ENCODE peak calls at places on chromosome 13, in seven cellular contexts. N is Peyer's patch, R is A549, J is right lobe of liver, M is IMR-90, Y is vagina, V is tibial nerve. X is an unnamed sample.

GRCh38 chr13:94389544-94390351 is 89.7 kb downstream of the DCT start:
- DNase-seq in N (no peak), R (no peak), J (no peak), M (no peak), Y (no peak), V (no peak), X (no peak)

GRCh38 chr13:29846475-29847256 is 3.8 kb downstream of the UBL3 start:
- DNase-seq in N (no peak), R (no peak), J (no peak), M (no peak), Y (no peak), V (no peak), X (no peak)

GRCh38 chr13:25453966-25454365 is 82.2 kb downstream of the ATP8A2 start:
- DNase-seq in N (no peak), R (no peak), J (no peak), M (no peak), Y (no peak), V (no peak), X (no peak)

GRCh38 chr13:72875233-72875632 is 93.3 kb downstream of the PIBF1 start:
- DNase-seq in N (no peak), R (no peak), J (no peak), M (no peak), Y (no peak), V (no peak), X (no peak)

GRCh38 chr13:101425623-101426022 is 9.3 kb upstream of the NALCN start:
- DNase-seq in N (no peak), R (no peak), J (no peak), M (no peak), Y (no peak), V (no peak), X (no peak)

GRCh38 chr13:112743451-112744305 is 53.8 kb downstream of the ATP11A start:
- DNase-seq in N (peak; percentile 22), R (no peak), J (no peak), M (no peak), Y (no peak), V (no peak), X (no peak)

GRCh38 chr13:41577437-41577836 is 120.1 kb downstream of the RGCC start:
- DNase-seq in N (no peak), R (no peak), J (peak; percentile 63), M (peak; percentile 16), Y (no peak), V (peak; percentile 72), X (no peak)

GRCh38 chr13:106530209-106530906 is 5.1 kb downstream of the EFNB2 start:
- DNase-seq in N (no peak), R (no peak), J (no peak), M (no peak), Y (no peak), V (no peak), X (no peak)

GRCh38 chr13:114064516-114065140 is 67.8 kb downstream of the RASA3 start:
- DNase-seq in N (no peak), R (peak; percentile 45), J (no peak), M (peak; percentile 40), Y (no peak), V (no peak), X (no peak)

DNA sequence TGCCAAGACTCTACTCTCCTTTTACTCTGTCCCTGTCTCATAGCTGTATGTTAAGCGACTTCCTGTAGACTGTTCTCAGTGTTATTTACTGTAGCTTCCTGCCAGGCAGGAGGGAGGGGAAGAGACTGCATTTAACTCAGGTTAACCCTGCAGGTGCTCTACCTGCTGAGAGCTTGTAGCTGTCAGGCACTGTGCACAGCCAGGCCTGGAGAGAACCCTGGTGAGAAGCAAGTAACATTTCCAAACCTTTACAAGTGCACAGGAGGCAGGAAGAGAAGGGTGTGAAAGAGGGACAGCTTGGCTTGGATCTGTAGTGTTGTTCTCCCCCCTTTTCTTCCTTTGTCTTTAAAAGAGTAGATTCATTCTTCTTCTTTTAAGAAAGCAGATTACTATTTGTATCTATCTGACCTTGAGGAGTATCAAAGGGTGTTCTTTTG is 167.1 kb downstream of the LMO7 start:
- DNase-seq in N (no peak), R (no peak), J (no peak), M (no peak), Y (no peak), V (no peak), X (no peak)
- TF ChIP-seq POLR2A in N (no peak), R (no peak), J (no peak), M (no peak), Y (no peak), V (no peak), X (no peak)

DNA sequence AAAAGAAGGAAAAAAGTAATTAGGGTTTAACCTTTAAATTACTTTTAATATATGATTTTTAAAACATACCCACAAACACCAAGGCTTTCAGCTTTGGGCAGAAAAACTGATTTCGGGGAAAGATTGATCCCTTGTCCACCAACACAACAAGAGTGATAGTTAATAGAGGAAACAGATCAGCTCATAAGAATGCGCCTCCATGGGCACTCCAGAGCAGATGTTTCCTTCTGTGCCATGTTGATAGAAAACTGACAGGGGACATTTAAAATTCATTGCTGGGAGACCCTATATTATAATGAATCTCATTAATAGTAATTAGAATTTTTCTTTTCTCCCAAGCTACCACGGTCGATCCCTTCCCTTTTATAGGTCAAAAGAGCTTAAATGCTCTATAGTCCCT is 431.3 kb downstream of the IRS2 start:
- DNase-seq in N (no peak), R (no peak), J (no peak), M (no peak), Y (no peak), V (no peak), X (no peak)
- TF ChIP-seq POLR2A in N (no peak), R (no peak), J (no peak), M (no peak), Y (no peak), V (no peak), X (no peak)

GRCh38 chr13:49995535-49996165 is 1.2 kb upstream of the TRIM13 start:
- DNase-seq in N (no peak), R (no peak), J (no peak), M (no peak), Y (no peak), V (no peak), X (no peak)
- TF ChIP-seq POLR2A in N (no peak), R (no peak), J (no peak), M (no peak), Y (no peak), V (no peak), X (no peak)

DNA sequence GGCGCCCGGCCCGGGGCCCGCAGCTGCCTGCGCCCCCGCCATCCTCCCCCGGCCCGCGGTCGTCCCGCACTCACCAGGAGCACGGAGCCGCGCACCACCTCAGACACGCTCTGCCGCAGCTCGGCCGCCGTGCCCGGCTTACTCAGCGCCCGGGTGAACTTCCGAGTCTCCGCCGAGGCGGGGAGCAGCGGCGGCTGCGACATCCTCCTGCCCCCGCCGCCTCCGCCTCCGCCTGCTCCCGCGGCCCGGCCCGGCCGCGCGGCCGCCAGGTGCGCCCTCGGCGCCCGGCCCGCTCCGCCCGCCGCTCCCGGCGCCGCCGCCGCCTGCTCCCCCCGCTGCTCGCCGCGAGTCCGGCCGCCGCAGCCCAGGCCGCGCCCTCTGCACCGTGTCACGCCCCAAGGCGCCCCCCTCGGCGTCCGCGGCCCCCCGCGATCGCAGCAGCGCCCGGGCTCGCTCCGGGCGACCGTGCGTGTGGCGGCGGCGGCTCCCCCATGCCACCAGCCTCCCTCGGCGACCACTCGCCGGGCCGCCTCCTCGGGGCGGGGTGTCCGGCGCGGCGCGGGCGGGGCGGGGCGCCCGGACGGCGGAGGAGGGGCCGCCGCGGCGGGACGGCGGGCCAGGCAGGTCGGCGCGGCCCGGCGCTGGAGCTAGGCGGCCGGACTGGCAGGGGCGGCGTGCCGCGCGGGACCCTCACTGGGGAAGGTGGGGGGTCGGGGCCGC is 108.4 kb upstream of the DOCK9 start:
- DNase-seq in N (peak; percentile 83), R (peak; percentile 43), J (peak; percentile 68), M (peak; percentile 47), Y (no peak), V (peak; percentile 27), X (peak; percentile 79)
- TF ChIP-seq POLR2A in N (peak; percentile 84), R (peak; percentile 87), J (peak; percentile 60), M (no peak), Y (no peak), V (no peak), X (peak; percentile 81)

GRCh38 chr13:52652980-52653303 is 306 bp downstream of the SUGT1 start:
- DNase-seq in N (no peak), R (no peak), J (no peak), M (no peak), Y (peak; percentile 88), V (no peak), X (peak; percentile 7)

GRCh38 chr13:52646967-52647366 is 4.7 kb downstream of the HNRNPA1L2 start:
- DNase-seq in N (no peak), R (no peak), J (no peak), M (no peak), Y (no peak), V (no peak), X (no peak)

GRCh38 chr13:52650731-52651130 is 1.9 kb upstream of the SUGT1 start:
- DNase-seq in N (no peak), R (no peak), J (no peak), M (no peak), Y (no peak), V (no peak), X (no peak)

GRCh38 chr13:52651880-52652169 is 811 bp upstream of the SUGT1 start:
- DNase-seq in N (no peak), R (no peak), J (no peak), M (no peak), Y (no peak), V (no peak), X (peak; percentile 2)

GRCh38 chr13:52652170-52652979 is at the start of gene SUGT1:
- DNase-seq in N (peak; percentile 99), R (peak; percentile 96), J (peak; percentile 99), M (peak; percentile 97), Y (peak; percentile 95), V (peak; percentile 93), X (peak; percentile 60)
- TF ChIP-seq POLR2A in N (peak; percentile 63), R (peak; percentile 75), J (peak; percentile 90), M (peak; percentile 91), Y (no peak), V (peak; percentile 47), X (peak; percentile 88)

GRCh38 chr13:49693191-49693733 is 2.0 kb upstream of the EBPL start:
- DNase-seq in N (no peak), R (peak; percentile 4), J (no peak), M (peak; percentile 22), Y (no peak), V (no peak), X (no peak)

GRCh38 chr13:49690133-49690989 is 925 bp downstream of the EBPL start:
- DNase-seq in N (no peak), R (peak; percentile 39), J (peak; percentile 26), M (peak; percentile 87), Y (no peak), V (peak; percentile 21), X (peak; percentile 31)

GRCh38 chr13:49694446-49694845 is 3.2 kb upstream of the EBPL start:
- DNase-seq in N (no peak), R (no peak), J (no peak), M (no peak), Y (no peak), V (no peak), X (no peak)

GRCh38 chr13:49693877-49694276 is 2.6 kb upstream of the EBPL start:
- DNase-seq in N (no peak), R (no peak), J (no peak), M (no peak), Y (no peak), V (no peak), X (no peak)

GRCh38 chr13:49690990-49691886 is at the start of gene EBPL:
- DNase-seq in N (peak; percentile 97), R (peak; percentile 87), J (peak; percentile 98), M (peak; percentile 86), Y (peak; percentile 95), V (peak; percentile 94), X (peak; percentile 83)
- TF ChIP-seq POLR2A in N (no peak), R (peak; percentile 70), J (peak; percentile 44), M (no peak), Y (no peak), V (no peak), X (peak; percentile 69)